ENCODE peak calls at places on chromosomes 7 and 10, in five cellular contexts. Y is neural progenitor cell, K is pancreas, N is hepatocyte, W is heart left ventricle. L is an unnamed sample.
A peak's percentile ranks its signal among the peaks of the same experiment; 100 is the strongest.

GRCh38 chr7:85705076-85705475 is 518.2 kb upstream of the SEMA3D start:
- DNase-seq in Y (no peak), K (no peak), N (no peak), W (no peak), L (no peak)

GRCh38 chr10:122450336-122450990 is 4.0 kb upstream of the ARMS2 start:
- DNase-seq in Y (no peak), K (no peak), N (no peak), W (no peak), L (no peak)

GRCh38 chr7:99195867-99196266 is 12.0 kb downstream of the KPNA7 start:
- DNase-seq in Y (no peak), K (no peak), N (no peak), W (no peak), L (no peak)

GRCh38 chr7:17307033-17307432 is 8.6 kb downstream of the AHR start:
- DNase-seq in Y (no peak), K (no peak), N (no peak), W (no peak), L (peak; percentile 40)

GRCh38 chr7:12741951-12742575 is 54.6 kb downstream of the ARL4A start:
- DNase-seq in Y (no peak), K (no peak), N (no peak), W (no peak), L (no peak)

GRCh38 chr7:19061331-19061730 is 56.1 kb downstream of the TWIST1 start:
- DNase-seq in Y (no peak), K (no peak), N (no peak), W (no peak), L (no peak)

GRCh38 chr10:128125416-128125943 is 743 bp downstream of the MKI67 start:
- DNase-seq in Y (peak; percentile 9), K (no peak), N (peak; percentile 51), W (no peak), L (no peak)

GRCh38 chr7:29609162-29610030 is 45.8 kb downstream of the PRR15 start:
- DNase-seq in Y (peak; percentile 67), K (peak; percentile 59), N (peak; percentile 61), W (no peak), L (peak; percentile 30)

GRCh38 chr10:69352569-69353264 is 64.0 kb downstream of the TACR2 start:
- DNase-seq in Y (no peak), K (no peak), N (no peak), W (no peak), L (no peak)

GRCh38 chr10:118754132-118754555 is 626 bp downstream of the CACUL1 start:
- DNase-seq in Y (peak; percentile 83), K (peak; percentile 61), N (peak; percentile 72), W (peak; percentile 49), L (peak; percentile 62)

GRCh38 chr10:78594938-78595645 is 473.7 kb upstream of the ZMIZ1 start:
- DNase-seq in Y (no peak), K (no peak), N (no peak), W (no peak), L (no peak)

GRCh38 chr10:75399461-75400162 is 2.0 kb downstream of the ZNF503 start:
- DNase-seq in Y (peak; percentile 87), K (peak; percentile 88), N (peak; percentile 89), W (peak; percentile 84), L (peak; percentile 88)

GRCh38 chr10:109893371-109893770 is 29.9 kb downstream of the XPNPEP1 start:
- DNase-seq in Y (no peak), K (no peak), N (no peak), W (no peak), L (no peak)

GRCh38 chr10:121442086-121442485 is 156.2 kb downstream of the FGFR2 start:
- DNase-seq in Y (no peak), K (no peak), N (no peak), W (no peak), L (no peak)

GRCh38 chr10:30219977-30220751 is 128.9 kb downstream of the MTPAP start:
- DNase-seq in Y (peak; percentile 6), K (no peak), N (peak; percentile 30), W (no peak), L (peak; percentile 75)

GRCh38 chr10:8057636-8058273 is 3.3 kb downstream of the GATA3 start:
- DNase-seq in Y (peak; percentile 54), K (no peak), N (peak; percentile 22), W (no peak), L (peak; percentile 64)

GRCh38 chr10:86056632-86057031 is 310.0 kb downstream of the GRID1 start:
- DNase-seq in Y (no peak), K (no peak), N (no peak), W (no peak), L (no peak)

GRCh38 chr7:77734590-77735421 is 38.5 kb downstream of the RSBN1L start:
- DNase-seq in Y (no peak), K (no peak), N (peak; percentile 10), W (no peak), L (peak; percentile 10)

GRCh38 chr7:1252543-1253090 is 19.9 kb downstream of the UNCX start:
- DNase-seq in Y (peak; percentile 41), K (no peak), N (no peak), W (no peak), L (no peak)
- H3K27me3 ChIP-seq in Y (peaks cover 100% of the 10 kb centered on the region), K (peaks cover 9% of the 10 kb centered on the region), N (peaks cover 63% of the 10 kb centered on the region), W (peaks cover 77% of the 10 kb centered on the region), L (peaks cover 60% of the 10 kb centered on the region)

GRCh38 chr10:52213511-52213831 is 100.6 kb upstream of the DKK1 start:
- DNase-seq in Y (peak; percentile 71), K (peak; percentile 23), N (peak; percentile 53), W (no peak), L (peak; percentile 26)

GRCh38 chr10:52212802-52213510 is 101.1 kb upstream of the DKK1 start:
- DNase-seq in Y (no peak), K (no peak), N (no peak), W (no peak), L (no peak)

GRCh38 chr10:52212062-52212461 is 102.0 kb upstream of the DKK1 start:
- DNase-seq in Y (no peak), K (peak; percentile 38), N (peak; percentile 12), W (no peak), L (no peak)

GRCh38 chr10:52210161-52210560 is 103.9 kb upstream of the DKK1 start:
- DNase-seq in Y (no peak), K (no peak), N (no peak), W (no peak), L (no peak)

GRCh38 chr10:52208394-52208793 is 105.7 kb upstream of the DKK1 start:
- DNase-seq in Y (no peak), K (no peak), N (no peak), W (no peak), L (no peak)
- TF ChIP-seq CTCF in Y (no peak), K (no peak), N (no peak), W (no peak), L (no peak)

DNA sequence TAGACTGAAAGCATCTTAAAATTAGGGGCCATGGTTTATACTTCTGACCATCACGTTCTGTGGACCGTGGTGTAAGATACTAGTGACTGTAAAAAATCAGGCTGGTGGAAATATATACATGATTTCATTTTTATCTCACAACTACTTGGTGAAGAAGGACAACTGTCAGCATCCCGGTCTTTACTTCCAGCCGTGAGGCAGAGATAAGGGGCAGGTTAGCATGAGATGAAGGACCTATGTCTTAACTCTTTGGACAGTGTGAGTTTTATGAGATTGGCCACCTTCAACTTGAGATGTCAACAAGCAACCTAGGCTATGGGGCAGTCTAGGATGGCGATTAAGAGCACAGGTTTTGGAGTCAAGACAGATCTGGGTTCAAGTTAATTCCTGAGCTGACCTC is 37.5 kb upstream of the FAM171A1 start:
- DNase-seq in Y (no peak), K (no peak), N (no peak), W (no peak), L (no peak)
- H3K4me1 ChIP-seq in Y (no peaks in the 10 kb centered on the region), K (no peaks in the 10 kb centered on the region), N (no peaks in the 10 kb centered on the region), W (no peaks in the 10 kb centered on the region), L (no peaks in the 10 kb centered on the region)

DNA sequence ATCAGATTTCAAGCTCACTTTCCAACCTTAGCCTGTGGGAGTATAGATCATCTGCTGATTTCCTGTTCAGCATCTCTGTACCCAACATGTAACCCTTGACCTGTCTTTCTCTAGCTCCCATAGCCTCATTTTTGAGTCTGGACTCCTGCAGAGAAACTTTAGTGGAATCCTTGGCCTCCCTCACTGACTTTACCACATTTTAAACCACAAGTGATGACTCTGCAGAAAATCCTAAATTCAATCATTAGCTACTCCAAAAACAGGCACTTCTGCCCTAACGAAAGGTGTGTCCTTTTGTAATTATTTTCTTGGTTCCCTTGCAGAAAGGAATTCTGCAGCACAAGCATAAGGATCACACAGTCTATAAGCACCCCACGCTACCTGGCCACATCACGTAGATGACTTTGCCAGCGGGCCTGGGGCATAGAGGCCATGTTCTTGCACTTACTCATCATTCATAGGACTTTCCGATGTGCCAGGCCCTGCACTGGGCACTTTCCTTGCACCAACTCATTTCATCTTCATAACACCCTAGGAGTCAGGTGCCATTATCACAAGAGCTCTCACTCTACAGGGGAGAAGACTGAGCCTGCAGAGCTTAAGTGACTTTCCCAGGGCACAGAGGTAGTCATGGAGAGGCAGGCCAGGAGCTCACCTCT is 57.2 kb upstream of the OPALIN start:
- DNase-seq in Y (no peak), K (no peak), N (no peak), W (no peak), L (no peak)
- H3K27me3 ChIP-seq in Y (no peaks in the 10 kb centered on the region), K (no peaks in the 10 kb centered on the region), N (peaks cover 20% of the 10 kb centered on the region), W (no peaks in the 10 kb centered on the region), L (peaks cover 6% of the 10 kb centered on the region)

GRCh38 chr10:92822964-92823363 is 25.4 kb upstream of the EXOC6 start:
- DNase-seq in Y (no peak), K (no peak), N (no peak), W (no peak), L (no peak)
- TF ChIP-seq CTCF in Y (peak; percentile 6), K (no peak), N (peak; percentile 17), W (peak; percentile 41), L (peak; percentile 17)

GRCh38 chr7:105244594-105244993 is 144.1 kb downstream of the SRPK2 start:
- DNase-seq in Y (no peak), K (no peak), N (no peak), W (peak; percentile 67), L (no peak)
- H3K4me1 ChIP-seq in Y (peaks cover 17% of the 10 kb centered on the region), K (peaks cover 4% of the 10 kb centered on the region), N (peaks cover 8% of the 10 kb centered on the region), W (peaks cover 48% of the 10 kb centered on the region), L (peaks cover 18% of the 10 kb centered on the region)

DNA sequence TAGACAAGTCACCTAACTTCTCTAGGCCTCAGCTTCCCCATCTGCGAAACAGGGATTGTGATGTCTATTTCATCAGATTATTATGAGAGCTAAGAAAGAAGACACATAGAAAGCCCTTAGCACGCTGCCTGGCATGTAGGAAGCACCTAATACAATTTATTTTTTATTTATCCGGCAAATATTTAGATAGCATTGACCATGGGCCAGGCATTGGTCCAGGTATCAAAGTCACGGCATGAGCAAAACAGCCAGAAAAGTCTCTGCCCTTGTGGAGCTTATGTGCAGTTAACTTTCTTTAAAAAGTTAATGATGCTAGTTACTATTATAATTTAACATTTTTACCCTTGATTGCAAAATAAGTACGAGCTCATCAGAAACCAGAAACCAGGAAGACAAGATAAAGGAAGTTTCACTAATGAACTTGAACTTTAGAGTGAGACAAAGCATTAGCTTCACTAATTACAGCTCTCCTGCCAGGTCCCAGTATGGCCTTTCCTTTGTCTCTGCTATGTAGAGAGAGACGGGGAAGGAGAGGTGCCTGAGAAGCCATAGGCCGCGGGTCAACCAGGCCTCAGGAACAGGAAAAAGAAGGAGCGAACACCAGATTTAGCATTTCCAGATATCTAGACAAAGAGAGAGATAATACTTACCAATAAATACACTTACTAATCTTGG is 139.5 kb upstream of the ADAM12 start:
- DNase-seq in Y (no peak), K (no peak), N (no peak), W (no peak), L (no peak)
- H3K27me3 ChIP-seq in Y (no peaks in the 10 kb centered on the region), K (no peaks in the 10 kb centered on the region), N (no peaks in the 10 kb centered on the region), W (no peaks in the 10 kb centered on the region), L (peaks cover 24% of the 10 kb centered on the region)